ENCODE peak calls at places on chromosomes 6 and 20, in four cellular contexts. One of them, this sample, is unnamed.

GRCh38 chr20:258963-259362 is 1.4 kb downstream of the DEFB132 start:
- DNase-seq in GM12878: no peak
- DNase-seq in A549: peak
- DNase-seq in IMR-90: peak
- DNase-seq in this sample: no peak

GRCh38 chr6:129692467-129692866 is 17.5 kb downstream of the ARHGAP18 start:
- DNase-seq in GM12878: no peak
- DNase-seq in IMR-90: no peak
- DNase-seq in A549: no peak
- DNase-seq in this sample: no peak

GRCh38 chr20:61316351-61316750 is 64.3 kb downstream of the CDH4 start:
- DNase-seq in A549: no peak
- DNase-seq in IMR-90: no peak
- DNase-seq in GM12878: no peak
- DNase-seq in this sample: no peak

GRCh38 chr6:160122744-160123143 is 1.1 kb downstream of the SLC22A1 start:
- DNase-seq in A549: no peak
- DNase-seq in IMR-90: no peak
- DNase-seq in GM12878: no peak
- DNase-seq in this sample: no peak

GRCh38 chr20:53800883-53801604 is 207.4 kb upstream of the ZNF217 start:
- DNase-seq in A549: no peak
- DNase-seq in GM12878: no peak
- DNase-seq in IMR-90: no peak
- DNase-seq in this sample: no peak

GRCh38 chr6:110547266-110547964 is 71.0 kb upstream of the SLC22A16 start:
- DNase-seq in IMR-90: peak
- DNase-seq in A549: no peak
- DNase-seq in GM12878: no peak
- DNase-seq in this sample: no peak

GRCh38 chr20:39630215-39630614 is 668.1 kb downstream of the DHX35 start:
- DNase-seq in GM12878: no peak
- DNase-seq in IMR-90: no peak
- DNase-seq in A549: no peak
- DNase-seq in this sample: peak

GRCh38 chr20:5627463-5628050 is 122.6 kb upstream of the SHLD1 start:
- DNase-seq in A549: no peak
- DNase-seq in IMR-90: no peak
- DNase-seq in GM12878: no peak
- DNase-seq in this sample: no peak

GRCh38 chr6:111971866-111972532 is 81.9 kb upstream of the CCN6 start:
- DNase-seq in IMR-90: peak
- DNase-seq in GM12878: no peak
- DNase-seq in A549: no peak
- DNase-seq in this sample: no peak

GRCh38 chr6:129516787-129517186 is 193.2 kb downstream of the ARHGAP18 start:
- DNase-seq in IMR-90: no peak
- DNase-seq in GM12878: no peak
- DNase-seq in A549: no peak
- DNase-seq in this sample: no peak

GRCh38 chr6:16964553-16965499 is 137.0 kb upstream of the STMND1 start:
- DNase-seq in IMR-90: peak
- DNase-seq in GM12878: peak
- DNase-seq in A549: peak
- DNase-seq in this sample: peak

GRCh38 chr6:143986463-143986862 is 21.6 kb downstream of the PLAGL1 start:
- DNase-seq in GM12878: no peak
- DNase-seq in A549: no peak
- DNase-seq in IMR-90: no peak
- DNase-seq in this sample: no peak

GRCh38 chr6:64777941-64778785 is 928.9 kb downstream of the EYS start:
- DNase-seq in IMR-90: peak
- DNase-seq in A549: no peak
- DNase-seq in GM12878: no peak
- DNase-seq in this sample: no peak

GRCh38 chr20:57872816-57873409 is 163.1 kb upstream of the PMEPA1 start:
- DNase-seq in A549: no peak
- DNase-seq in GM12878: no peak
- DNase-seq in IMR-90: no peak
- DNase-seq in this sample: no peak

GRCh38 chr20:43911066-43911465 is 3.6 kb upstream of the TOX2 start:
- DNase-seq in GM12878: no peak
- DNase-seq in A549: no peak
- DNase-seq in IMR-90: peak
- DNase-seq in this sample: no peak

GRCh38 chr20:43694763-43695162 is 27.8 kb downstream of the MYBL2 start:
- DNase-seq in IMR-90: no peak
- DNase-seq in A549: no peak
- DNase-seq in GM12878: no peak
- DNase-seq in this sample: no peak

GRCh38 chr20:15475483-15475882 is 1097.8 kb downstream of the KIF16B start:
- DNase-seq in GM12878: peak
- DNase-seq in A549: no peak
- DNase-seq in IMR-90: no peak
- DNase-seq in this sample: peak

GRCh38 chr6:36980876-36981619 is 4.9 kb downstream of the MTCH1 start:
- DNase-seq in A549: no peak
- DNase-seq in GM12878: no peak
- DNase-seq in IMR-90: no peak
- DNase-seq in this sample: no peak

GRCh38 chr6:36978687-36979086 is 7.3 kb downstream of the MTCH1 start:
- DNase-seq in IMR-90: no peak
- DNase-seq in GM12878: no peak
- DNase-seq in A549: no peak
- DNase-seq in this sample: no peak

GRCh38 chr6:36977470-36977941 is 8.5 kb downstream of the MTCH1 start:
- DNase-seq in A549: peak
- DNase-seq in GM12878: no peak
- DNase-seq in IMR-90: no peak
- DNase-seq in this sample: no peak

GRCh38 chr6:36980129-36980528 is 5.9 kb downstream of the MTCH1 start:
- DNase-seq in A549: no peak
- DNase-seq in GM12878: no peak
- DNase-seq in IMR-90: no peak
- DNase-seq in this sample: no peak

DNA sequence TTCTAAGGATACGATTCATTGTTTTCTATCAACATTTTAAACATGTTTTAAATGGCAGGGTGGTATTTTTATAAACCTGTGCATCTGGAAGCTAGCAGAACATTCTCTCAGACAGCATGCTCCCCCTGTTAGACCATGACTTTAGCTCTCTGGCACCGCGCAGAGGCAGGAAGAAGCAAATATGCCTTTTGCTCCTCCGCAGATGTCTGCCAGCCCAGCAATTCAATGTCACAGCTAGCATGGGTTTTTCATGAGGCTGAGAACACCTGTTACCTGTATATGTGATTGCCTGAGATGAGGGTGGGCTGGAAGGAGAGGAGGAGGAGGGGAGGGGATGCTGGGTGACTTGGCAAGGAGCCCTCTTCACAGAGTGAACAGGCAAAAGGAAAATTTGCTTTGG is 6.7 kb downstream of the MTCH1 start:
- DNase-seq in A549: no peak
- DNase-seq in IMR-90: peak
- DNase-seq in GM12878: no peak
- DNase-seq in this sample: peak
- TF ChIP-seq RCOR1 in A549: no peak
- TF ChIP-seq RCOR1 in IMR-90: no peak
- TF ChIP-seq RCOR1 in GM12878: no peak
- TF ChIP-seq RCOR1 in this sample: no peak

GRCh38 chr6:127341471-127342202 is 1.8 kb downstream of the ECHDC1 start:
- DNase-seq in GM12878: no peak
- DNase-seq in A549: no peak
- DNase-seq in IMR-90: no peak
- DNase-seq in this sample: no peak

GRCh38 chr6:127342296-127342945 is 988 bp downstream of the ECHDC1 start:
- DNase-seq in A549: no peak
- DNase-seq in GM12878: no peak
- DNase-seq in IMR-90: peak
- DNase-seq in this sample: peak

GRCh38 chr6:127345521-127345920 is 2.1 kb upstream of the ECHDC1 start:
- DNase-seq in GM12878: no peak
- DNase-seq in A549: no peak
- DNase-seq in IMR-90: no peak
- DNase-seq in this sample: no peak

GRCh38 chr6:127342946-127343752 is at the start of gene ECHDC1:
- DNase-seq in A549: peak
- DNase-seq in GM12878: no peak
- DNase-seq in IMR-90: peak
- DNase-seq in this sample: peak

GRCh38 chr6:127343753-127344659 is 597 bp upstream of the ECHDC1 start:
- DNase-seq in A549: no peak
- DNase-seq in GM12878: no peak
- DNase-seq in IMR-90: peak
- DNase-seq in this sample: peak
- TF ChIP-seq RCOR1 in A549: no peak
- TF ChIP-seq RCOR1 in GM12878: no peak
- TF ChIP-seq RCOR1 in IMR-90: no peak
- TF ChIP-seq RCOR1 in this sample: no peak

GRCh38 chr20:2752631-2753455 is 47.6 kb downstream of the CPXM1 start:
- DNase-seq in A549: peak
- DNase-seq in IMR-90: peak
- DNase-seq in GM12878: no peak
- DNase-seq in this sample: no peak
- TF ChIP-seq RCOR1 in A549: no peak
- TF ChIP-seq RCOR1 in IMR-90: no peak
- TF ChIP-seq RCOR1 in GM12878: no peak
- TF ChIP-seq RCOR1 in this sample: no peak

GRCh38 chr6:167153523-167153959 is 4.2 kb downstream of the GPR31 start:
- DNase-seq in A549: no peak
- DNase-seq in IMR-90: peak
- DNase-seq in GM12878: peak
- DNase-seq in this sample: no peak
- TF ChIP-seq RCOR1 in A549: no peak
- TF ChIP-seq RCOR1 in IMR-90: no peak
- TF ChIP-seq RCOR1 in GM12878: no peak
- TF ChIP-seq RCOR1 in this sample: no peak

This sample was measured in SK-N-SH.